ENCODE peak calls at places on chromosome 4, in ten cellular contexts. R is BJ, Z is breast epithelium, L is colonic mucosa, U is lower lobe of right lung, J is heart right ventricle, F is stomach, W is left lung, T is sigmoid colon, I is tibial nerve. V is an unnamed sample.

GRCh38 chr4:164876680-164877324 is at the start of gene APELA:
- DNase-seq in Z (no peak), U (no peak), F (no peak), J (no peak), T (no peak), I (no peak), R (no peak), L (no peak), W (no peak), V (peak; percentile 18)

GRCh38 chr4:104811727-104812126 is 317.0 kb upstream of the CXXC4 start:
- DNase-seq in F (no peak), L (no peak), R (no peak), Z (no peak), I (no peak), W (no peak), U (no peak), J (no peak), T (no peak), V (no peak)

GRCh38 chr4:108181704-108182103 is 13.0 kb upstream of the LEF1 start:
- DNase-seq in F (no peak), I (no peak), W (no peak), T (no peak), R (no peak), U (no peak), J (no peak), Z (no peak), L (no peak), V (no peak)

GRCh38 chr4:102430511-102430910 is 70.6 kb upstream of the NFKB1 start:
- DNase-seq in Z (no peak), R (no peak), U (no peak), W (no peak), I (no peak), F (no peak), L (no peak), T (no peak), J (no peak), V (no peak)

GRCh38 chr4:33561259-33561658 is 2683.1 kb downstream of the ARAP2 start:
- DNase-seq in I (no peak), Z (no peak), L (no peak), R (no peak), U (no peak), W (no peak), T (no peak), J (no peak), F (no peak), V (no peak)

GRCh38 chr4:36064147-36064546 is 180.2 kb downstream of the ARAP2 start:
- DNase-seq in T (no peak), L (no peak), U (no peak), J (no peak), Z (no peak), I (no peak), W (no peak), R (no peak), F (no peak), V (no peak)

GRCh38 chr4:168776382-168776781 is 233.7 kb downstream of the CBR4 start:
- DNase-seq in F (no peak), Z (no peak), U (no peak), I (no peak), J (no peak), W (no peak), L (no peak), T (no peak), R (no peak), V (no peak)

GRCh38 chr4:25826074-25826752 is 36.6 kb downstream of the SEL1L3 start:
- DNase-seq in R (no peak), F (no peak), J (no peak), U (no peak), L (no peak), W (no peak), I (no peak), Z (no peak), T (no peak), V (no peak)

GRCh38 chr4:188780028-188780427 is 640.8 kb downstream of the TRIML1 start:
- DNase-seq in F (no peak), R (no peak), J (no peak), W (no peak), L (no peak), I (no peak), U (no peak), T (no peak), Z (no peak), V (no peak)

GRCh38 chr4:163330828-163331628 is 1.4 kb downstream of the NPY1R start:
- DNase-seq in F (no peak), U (no peak), T (no peak), I (no peak), Z (no peak), L (no peak), R (no peak), J (no peak), W (no peak), V (no peak)

GRCh38 chr4:148634476-148634875 is 192.3 kb upstream of the NR3C2 start:
- DNase-seq in T (no peak), U (no peak), I (no peak), F (no peak), J (no peak), Z (no peak), R (no peak), W (no peak), L (peak; percentile 21), V (no peak)

GRCh38 chr4:79227896-79228295 is 98.0 kb downstream of the NAA11 start:
- DNase-seq in U (no peak), R (no peak), L (no peak), W (no peak), I (no peak), J (no peak), T (no peak), F (no peak), Z (no peak), V (no peak)

GRCh38 chr4:89072921-89073320 is 15.9 kb upstream of the FAM13A start:
- DNase-seq in I (no peak), W (no peak), Z (no peak), J (no peak), F (no peak), L (no peak), T (no peak), U (no peak), R (no peak), V (no peak)

GRCh38 chr4:143082698-143083097 is 102.0 kb upstream of the USP38 start:
- DNase-seq in Z (no peak), T (no peak), I (no peak), J (no peak), L (no peak), W (no peak), U (no peak), R (no peak), F (no peak), V (no peak)

GRCh38 chr4:143071351-143071750 is 113.4 kb upstream of the USP38 start:
- DNase-seq in R (no peak), W (no peak), L (no peak), I (no peak), Z (no peak), T (no peak), U (no peak), F (no peak), J (no peak), V (no peak)

GRCh38 chr4:143076723-143077122 is 108.0 kb upstream of the USP38 start:
- DNase-seq in J (no peak), F (no peak), U (no peak), Z (no peak), L (peak; percentile 54), I (no peak), R (no peak), W (no peak), T (no peak), V (no peak)
- TF ChIP-seq CTCF in J (no peak), F (no peak), U (no peak), Z (no peak), L (no peak), I (no peak), R (no peak), W (no peak), T (no peak), V (no peak)

GRCh38 chr4:185119927-185120630 is 23.0 kb upstream of the SLC25A4 start:
- DNase-seq in W (no peak), Z (no peak), U (no peak), F (no peak), R (no peak), T (no peak), I (no peak), L (no peak), J (peak; percentile 56), V (no peak)

GRCh38 chr4:185123479-185123878 is 19.6 kb upstream of the SLC25A4 start:
- DNase-seq in Z (no peak), R (no peak), J (no peak), U (no peak), T (no peak), W (no peak), I (no peak), L (no peak), F (no peak), V (no peak)

GRCh38 chr4:185117300-185117934 is 25.6 kb upstream of the SLC25A4 start:
- DNase-seq in T (no peak), I (no peak), W (no peak), J (no peak), U (no peak), L (no peak), Z (no peak), R (no peak), F (no peak), V (no peak)

GRCh38 chr4:185122681-185123345 is 20.3 kb upstream of the SLC25A4 start:
- DNase-seq in I (no peak), F (no peak), L (no peak), Z (no peak), T (no peak), W (no peak), U (no peak), J (no peak), R (no peak), V (no peak)

DNA sequence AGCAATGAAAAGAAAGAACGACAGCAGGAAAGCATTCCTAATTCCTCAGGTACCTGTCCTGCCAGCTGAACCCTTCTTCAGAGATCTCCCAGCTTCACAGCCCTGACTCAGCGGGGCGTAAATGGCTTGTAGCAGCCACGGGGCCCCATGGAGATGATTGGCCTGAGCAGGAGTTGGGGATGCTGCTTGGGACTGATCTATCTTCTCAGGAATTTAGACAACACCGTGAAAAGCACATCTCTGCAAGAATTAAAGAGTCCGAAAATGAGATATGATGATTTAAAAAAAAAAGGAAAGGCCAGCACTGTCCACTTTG is 22.5 kb upstream of the SLC25A4 start:
- DNase-seq in J (no peak), T (no peak), F (no peak), R (no peak), L (no peak), U (no peak), I (no peak), W (no peak), Z (no peak), V (no peak)
- H3K4me3 ChIP-seq in J (no peak overlapping the region), T (no peak overlapping the region), F (no peak overlapping the region), R (no peak overlapping the region), L (no peak overlapping the region), U (no peak overlapping the region), I (no peak overlapping the region), W (no peak overlapping the region), Z (no peak overlapping the region), V (no peak overlapping the region)

GRCh38 chr4:76059750-76060149 is 14.8 kb upstream of the ART3 start:
- DNase-seq in I (no peak), J (no peak), T (no peak), U (no peak), Z (no peak), L (no peak), F (no peak), R (no peak), W (no peak), V (no peak)
- H3K27me3 ChIP-seq in I (no peaks in the 10 kb centered on the region), J (no peaks in the 10 kb centered on the region), T (no peaks in the 10 kb centered on the region), U (no peaks in the 10 kb centered on the region), Z (no peaks in the 10 kb centered on the region), L (no peaks in the 10 kb centered on the region), F (no peaks in the 10 kb centered on the region), R (peaks cover 13% of the 10 kb centered on the region), W (peaks cover 4% of the 10 kb centered on the region), V (peaks cover 2% of the 10 kb centered on the region)

GRCh38 chr4:68228568-68228967 is 16.9 kb downstream of the TMPRSS11B start:
- DNase-seq in U (no peak), W (no peak), F (no peak), Z (no peak), T (no peak), R (no peak), J (no peak), L (no peak), I (no peak), V (no peak)
- TF ChIP-seq CTCF in U (no peak), W (no peak), F (no peak), Z (no peak), T (no peak), R (no peak), J (no peak), L (no peak), I (no peak), V (no peak)